ENCODE peak calls at places on chromosomes 7 and 10, in ten cellular contexts. T is breast epithelium; F is OCI-LY7; J is aorta; W is CD4-positive, CD25-positive, alpha-beta regulatory T cell; R is upper lobe of right lung; N is thoracic aorta; I is cardiac muscle cell; U is CD4-positive, alpha-beta memory T cell; O is PC-3. L is an unnamed sample.
A peak's percentile ranks its signal among the peaks of the same experiment; 100 is the strongest.

GRCh38 chr10:61000769-61001730 is 57.1 kb upstream of the RHOBTB1 start:
- DNase-seq in T (peak; percentile 51), F (no peak), J (no peak), W (no peak), R (peak; percentile 65), N (no peak), I (peak; percentile 24), U (no peak), O (peak; percentile 59), L (no peak)

GRCh38 chr7:131483586-131483985 is 72.8 kb downstream of the PODXL start:
- DNase-seq in T (no peak), F (no peak), J (no peak), W (no peak), R (no peak), N (no peak), I (no peak), U (no peak), O (no peak), L (no peak)

GRCh38 chr10:129929343-129930297 is 34.5 kb downstream of the EBF3 start:
- DNase-seq in T (peak; percentile 33), F (no peak), J (no peak), W (no peak), R (no peak), N (no peak), I (no peak), U (no peak), O (no peak), L (no peak)

GRCh38 chr7:34752929-34753328 is 94.9 kb downstream of the NPSR1 start:
- DNase-seq in T (no peak), F (no peak), J (no peak), W (no peak), R (no peak), N (no peak), I (no peak), U (no peak), O (no peak), L (no peak)

GRCh38 chr7:29318853-29319718 is 124.5 kb downstream of the CHN2 start:
- DNase-seq in T (no peak), F (no peak), J (no peak), W (no peak), R (no peak), N (no peak), I (no peak), U (no peak), O (no peak), L (no peak)

GRCh38 chr10:13382759-13383753 is 35.0 kb upstream of the SEPHS1 start:
- DNase-seq in T (peak; percentile 72), F (no peak), J (no peak), W (no peak), R (peak; percentile 91), N (no peak), I (peak; percentile 1), U (no peak), O (peak; percentile 34), L (no peak)

GRCh38 chr7:32161708-32162107 is 91.5 kb upstream of the PDE1C start:
- DNase-seq in T (no peak), F (no peak), J (no peak), W (no peak), R (no peak), N (no peak), I (peak; percentile 90), U (no peak), O (peak; percentile 41), L (no peak)

GRCh38 chr7:12069757-12070156 is 141.3 kb upstream of the TMEM106B start:
- DNase-seq in T (no peak), F (no peak), J (no peak), W (no peak), R (no peak), N (no peak), I (no peak), U (no peak), O (peak; percentile 45), L (no peak)

GRCh38 chr7:44081266-44081748 is 1.0 kb downstream of the POLM start:
- DNase-seq in T (no peak), F (peak; percentile 69), J (no peak), W (no peak), R (no peak), N (no peak), I (no peak), U (no peak), O (no peak), L (no peak)

GRCh38 chr10:74067373-74068370 is 69.8 kb downstream of the VCL start:
- DNase-seq in T (no peak), F (no peak), J (no peak), W (no peak), R (no peak), N (no peak), I (peak; percentile 93), U (no peak), O (peak; percentile 80), L (no peak)

DNA sequence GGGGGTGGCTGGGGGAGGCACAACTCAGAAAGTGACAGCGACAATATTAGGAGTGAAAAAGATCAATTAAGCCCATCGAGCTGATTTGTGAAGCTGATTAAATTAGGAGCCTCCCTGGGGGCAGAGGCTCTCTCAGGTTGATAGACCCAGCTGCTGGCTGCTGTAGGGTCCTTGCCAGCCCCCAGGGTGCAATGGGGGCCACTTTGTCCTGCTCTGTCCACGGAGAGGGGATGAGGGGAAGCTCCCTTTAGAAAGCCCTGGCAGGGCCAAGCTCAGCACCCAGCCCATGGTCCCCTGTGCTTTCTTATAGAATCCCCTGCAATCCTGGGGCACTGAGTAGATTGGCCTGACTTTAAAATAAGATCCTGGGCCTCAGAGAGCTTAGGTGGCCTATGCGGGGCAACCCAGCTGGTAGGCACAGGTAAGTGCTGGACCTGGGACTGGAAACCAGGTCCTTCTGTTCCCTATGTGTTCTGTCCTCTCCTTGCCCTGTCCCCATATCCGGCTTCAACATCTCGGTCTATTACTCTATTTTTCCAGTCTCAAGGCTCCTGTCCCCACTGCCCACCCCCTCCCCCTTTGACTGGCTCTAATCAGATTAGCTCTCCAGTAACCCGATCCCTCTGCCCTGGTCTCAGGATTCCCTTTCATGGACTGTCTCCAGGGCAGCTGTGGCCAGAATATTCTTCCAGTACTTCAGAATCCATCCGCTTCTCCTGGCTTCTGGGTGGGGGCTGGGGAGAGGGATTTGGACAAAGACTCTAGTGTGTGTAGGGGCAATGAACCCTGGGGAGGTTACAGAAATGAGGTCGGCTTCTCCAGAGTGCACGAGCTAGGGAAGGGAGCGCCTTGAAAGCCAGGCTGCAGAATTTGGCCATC is 259.6 kb downstream of the RPS24 start:
- DNase-seq in T (no peak), F (no peak), J (no peak), W (no peak), R (peak; percentile 33), N (no peak), I (peak; percentile 22), U (no peak), O (no peak), L (no peak)
- H3K27ac ChIP-seq in T (no peak overlapping the region), F (no peak overlapping the region), J (no peak overlapping the region), W (no peak overlapping the region), R (no peak overlapping the region), N (no peak overlapping the region), I (peak overlapping the region; percentile 96), U (no peak overlapping the region), O (no peak overlapping the region), L (no peak overlapping the region)

GRCh38 chr7:102849538-102849937 is 63.3 kb upstream of the LRRC17 start:
- DNase-seq in T (no peak), F (no peak), J (no peak), W (no peak), R (no peak), N (no peak), I (no peak), U (no peak), O (no peak), L (no peak)
- H3K9me3 ChIP-seq in T (no peaks in the 10 kb centered on the region), F (no peaks in the 10 kb centered on the region), J (no peaks in the 10 kb centered on the region), W (no peaks in the 10 kb centered on the region), R (no peaks in the 10 kb centered on the region), N (no peaks in the 10 kb centered on the region), I (no peaks in the 10 kb centered on the region), U (no peaks in the 10 kb centered on the region), O (no peaks in the 10 kb centered on the region), L (no peaks in the 10 kb centered on the region)

GRCh38 chr10:63515002-63515763 is 6.0 kb upstream of the REEP3 start:
- DNase-seq in T (no peak), F (peak; percentile 9), J (no peak), W (no peak), R (no peak), N (no peak), I (peak; percentile 76), U (peak; percentile 60), O (peak; percentile 89), L (no peak)
- H3K4me1 ChIP-seq in T (peaks cover 10% of the 10 kb centered on the region), F (peaks cover 25% of the 10 kb centered on the region), J (no peaks in the 10 kb centered on the region), W (peaks cover 34% of the 10 kb centered on the region), R (peaks cover 43% of the 10 kb centered on the region), N (peaks cover 60% of the 10 kb centered on the region), I (peaks cover 28% of the 10 kb centered on the region), U (peaks cover 51% of the 10 kb centered on the region), O (peaks cover 56% of the 10 kb centered on the region), L (no peaks in the 10 kb centered on the region)

DNA sequence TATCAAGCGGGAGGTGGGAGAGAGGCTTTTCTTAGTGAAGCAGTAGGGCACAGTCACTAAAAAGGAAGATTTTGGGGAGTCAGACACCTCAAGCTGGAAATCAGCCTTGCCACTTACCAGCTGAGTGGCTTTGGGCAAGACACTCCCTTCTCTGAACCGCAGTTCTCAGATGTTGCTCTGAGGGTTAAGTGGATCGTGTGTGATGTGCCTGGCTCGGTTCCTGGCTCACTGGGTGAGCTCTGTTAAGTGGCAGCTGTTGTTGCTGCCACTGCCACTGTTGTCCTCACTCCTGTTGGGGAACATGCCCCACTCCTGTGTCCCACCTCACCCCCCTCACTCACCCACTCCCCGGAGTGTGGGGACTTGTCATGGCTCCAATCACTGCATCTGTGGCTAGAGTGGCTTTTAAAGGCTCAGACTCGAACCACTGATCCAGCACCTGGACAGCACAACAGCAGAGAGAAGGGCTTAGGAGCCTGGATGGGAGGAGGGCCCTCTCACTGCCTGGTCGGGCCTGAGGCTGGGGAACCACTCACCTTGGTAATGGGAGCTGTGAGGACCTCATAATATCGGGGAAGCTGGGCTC is 20.0 kb downstream of the PYROXD2 start:
- DNase-seq in T (no peak), F (no peak), J (peak; percentile 26), W (no peak), R (no peak), N (no peak), I (no peak), U (no peak), O (no peak), L (no peak)
- H3K27ac ChIP-seq in T (peak overlapping the region; percentile 76), F (no peak overlapping the region), J (no peak overlapping the region), W (no peak overlapping the region), R (peak overlapping the region; percentile 30), N (no peak overlapping the region), I (no peak overlapping the region), U (no peak overlapping the region), O (no peak overlapping the region), L (no peak overlapping the region)

DNA sequence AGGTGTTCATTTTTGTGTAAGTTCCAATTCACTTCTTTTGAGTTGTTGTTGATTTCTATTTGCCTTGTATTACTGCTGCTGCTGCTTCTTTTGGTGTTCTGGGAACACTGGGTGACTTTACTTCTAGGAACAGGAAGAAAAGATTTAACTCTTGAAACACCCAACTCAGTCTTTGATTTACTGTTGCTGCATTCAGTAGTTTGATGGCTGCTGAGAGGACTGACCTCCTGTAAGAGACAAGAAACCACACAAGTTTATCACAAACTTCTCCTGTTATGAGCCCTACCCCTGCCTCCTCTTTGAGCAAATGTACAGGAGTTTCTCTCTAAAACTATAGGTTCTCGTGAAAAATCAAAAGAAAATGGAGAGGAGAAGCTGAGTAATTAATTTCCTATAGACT is 161.7 kb downstream of the CTTNBP2 start:
- DNase-seq in T (no peak), F (no peak), J (no peak), W (no peak), R (no peak), N (no peak), I (no peak), U (no peak), O (no peak), L (no peak)
- H3K9me3 ChIP-seq in T (no peaks in the 10 kb centered on the region), F (no peaks in the 10 kb centered on the region), J (no peaks in the 10 kb centered on the region), W (no peaks in the 10 kb centered on the region), R (no peaks in the 10 kb centered on the region), N (no peaks in the 10 kb centered on the region), I (no peaks in the 10 kb centered on the region), U (no peaks in the 10 kb centered on the region), O (no peaks in the 10 kb centered on the region), L (no peaks in the 10 kb centered on the region)

L was measured in right atrium auricular region.